ENCODE peak calls at places on chromosome 1, in nine cellular contexts. One of them, this sample, is unnamed.
A peak's percentile ranks its signal among the peaks of the same experiment; 100 is the strongest.

GRCh38 chr1:23865543-23865930 is 2.6 kb downstream of the FUCA1 start:
- DNase-seq in cardiac fibroblast: peak; percentile 49
- DNase-seq in endothelial cell: no peak
- DNase-seq in CD8-positive, alpha-beta T cell: no peak
- DNase-seq in spleen: no peak
- DNase-seq in AG09319: peak; percentile 1
- DNase-seq in prostate gland: peak; percentile 7
- DNase-seq in fibroblast of mammary gland: peak; percentile 28
- DNase-seq in body of pancreas: peak; percentile 58
- DNase-seq in this sample: no peak

GRCh38 chr1:151693057-151693651 is 23.4 kb downstream of the CELF3 start:
- DNase-seq in cardiac fibroblast: peak; percentile 56
- DNase-seq in endothelial cell: no peak
- DNase-seq in CD8-positive, alpha-beta T cell: no peak
- DNase-seq in spleen: no peak
- DNase-seq in AG09319: no peak
- DNase-seq in prostate gland: no peak
- DNase-seq in fibroblast of mammary gland: peak; percentile 44
- DNase-seq in body of pancreas: no peak
- DNase-seq in this sample: no peak

GRCh38 chr1:117210386-117210785 is 341 bp downstream of the VTCN1 start:
- DNase-seq in cardiac fibroblast: no peak
- DNase-seq in endothelial cell: no peak
- DNase-seq in CD8-positive, alpha-beta T cell: no peak
- DNase-seq in spleen: no peak
- DNase-seq in AG09319: no peak
- DNase-seq in prostate gland: no peak
- DNase-seq in fibroblast of mammary gland: no peak
- DNase-seq in body of pancreas: peak; percentile 11
- DNase-seq in this sample: no peak

GRCh38 chr1:54001620-54002019 is 16.4 kb downstream of the LDLRAD1 start:
- DNase-seq in cardiac fibroblast: no peak
- DNase-seq in endothelial cell: no peak
- DNase-seq in CD8-positive, alpha-beta T cell: no peak
- DNase-seq in spleen: no peak
- DNase-seq in AG09319: no peak
- DNase-seq in prostate gland: peak; percentile 61
- DNase-seq in fibroblast of mammary gland: no peak
- DNase-seq in body of pancreas: no peak
- DNase-seq in this sample: no peak

GRCh38 chr1:153688736-153689328 is 10.3 kb downstream of the NPR1 start:
- DNase-seq in cardiac fibroblast: no peak
- DNase-seq in endothelial cell: no peak
- DNase-seq in CD8-positive, alpha-beta T cell: no peak
- DNase-seq in spleen: no peak
- DNase-seq in AG09319: no peak
- DNase-seq in prostate gland: no peak
- DNase-seq in fibroblast of mammary gland: no peak
- DNase-seq in body of pancreas: no peak
- DNase-seq in this sample: no peak

GRCh38 chr1:184223216-184223615 is 163.6 kb upstream of the C1orf21 start:
- DNase-seq in cardiac fibroblast: no peak
- DNase-seq in endothelial cell: no peak
- DNase-seq in CD8-positive, alpha-beta T cell: no peak
- DNase-seq in spleen: no peak
- DNase-seq in AG09319: no peak
- DNase-seq in prostate gland: no peak
- DNase-seq in fibroblast of mammary gland: no peak
- DNase-seq in body of pancreas: no peak
- DNase-seq in this sample: no peak

GRCh38 chr1:203480525-203481084 is 5.0 kb downstream of the PRELP start:
- DNase-seq in cardiac fibroblast: peak; percentile 68
- DNase-seq in endothelial cell: no peak
- DNase-seq in CD8-positive, alpha-beta T cell: peak; percentile 51
- DNase-seq in spleen: peak; percentile 76
- DNase-seq in AG09319: peak; percentile 85
- DNase-seq in prostate gland: peak; percentile 39
- DNase-seq in fibroblast of mammary gland: peak; percentile 79
- DNase-seq in body of pancreas: peak; percentile 56
- DNase-seq in this sample: no peak

GRCh38 chr1:40699787-40700186 is 8.3 kb downstream of the NFYC start:
- DNase-seq in cardiac fibroblast: peak; percentile 20
- DNase-seq in endothelial cell: no peak
- DNase-seq in CD8-positive, alpha-beta T cell: no peak
- DNase-seq in spleen: no peak
- DNase-seq in AG09319: no peak
- DNase-seq in prostate gland: no peak
- DNase-seq in fibroblast of mammary gland: no peak
- DNase-seq in body of pancreas: no peak
- DNase-seq in this sample: no peak

GRCh38 chr1:93669369-93669768 is 12.3 kb downstream of the BCAR3 start:
- DNase-seq in cardiac fibroblast: peak; percentile 40
- DNase-seq in endothelial cell: peak; percentile 26
- DNase-seq in CD8-positive, alpha-beta T cell: no peak
- DNase-seq in spleen: no peak
- DNase-seq in AG09319: no peak
- DNase-seq in prostate gland: no peak
- DNase-seq in fibroblast of mammary gland: no peak
- DNase-seq in body of pancreas: no peak
- DNase-seq in this sample: no peak

DNA sequence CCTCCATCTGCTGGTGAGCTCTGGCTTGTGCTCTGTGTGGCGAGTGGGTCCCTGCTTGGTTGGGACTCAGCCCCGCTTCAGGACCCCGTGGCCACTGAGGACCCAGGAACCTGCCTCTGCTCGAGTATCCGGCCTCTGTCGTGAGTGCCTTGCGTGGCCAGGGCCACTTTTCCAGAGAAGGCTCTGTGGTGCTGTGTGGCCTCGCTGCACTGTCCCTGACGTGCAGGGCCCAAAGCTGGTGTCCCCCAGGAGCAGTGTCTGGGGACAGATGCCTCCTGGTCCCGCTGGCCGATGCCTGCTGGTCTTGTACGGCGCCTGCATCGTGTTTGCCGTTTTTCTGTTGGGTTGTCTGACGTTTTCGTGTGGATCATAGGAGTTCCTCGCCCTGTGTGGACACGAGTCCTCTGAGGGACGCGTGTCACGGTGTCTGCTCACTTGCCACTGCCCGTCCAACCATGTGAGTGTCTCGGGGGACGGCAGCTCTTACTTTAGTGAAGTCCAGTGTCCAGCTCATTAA is 7.3 kb downstream of the MIB2 start:
- DNase-seq in cardiac fibroblast: no peak
- DNase-seq in endothelial cell: no peak
- DNase-seq in CD8-positive, alpha-beta T cell: no peak
- DNase-seq in spleen: peak; percentile 74
- DNase-seq in AG09319: no peak
- DNase-seq in prostate gland: no peak
- DNase-seq in fibroblast of mammary gland: no peak
- DNase-seq in body of pancreas: no peak
- DNase-seq in this sample: no peak
- TF ChIP-seq CTCF in cardiac fibroblast: no peak
- TF ChIP-seq CTCF in endothelial cell: no peak
- TF ChIP-seq CTCF in CD8-positive, alpha-beta T cell: no peak
- TF ChIP-seq CTCF in spleen: no peak
- TF ChIP-seq CTCF in AG09319: no peak
- TF ChIP-seq CTCF in prostate gland: no peak
- TF ChIP-seq CTCF in fibroblast of mammary gland: no peak
- TF ChIP-seq CTCF in body of pancreas: no peak
- TF ChIP-seq CTCF in this sample: no peak

DNA sequence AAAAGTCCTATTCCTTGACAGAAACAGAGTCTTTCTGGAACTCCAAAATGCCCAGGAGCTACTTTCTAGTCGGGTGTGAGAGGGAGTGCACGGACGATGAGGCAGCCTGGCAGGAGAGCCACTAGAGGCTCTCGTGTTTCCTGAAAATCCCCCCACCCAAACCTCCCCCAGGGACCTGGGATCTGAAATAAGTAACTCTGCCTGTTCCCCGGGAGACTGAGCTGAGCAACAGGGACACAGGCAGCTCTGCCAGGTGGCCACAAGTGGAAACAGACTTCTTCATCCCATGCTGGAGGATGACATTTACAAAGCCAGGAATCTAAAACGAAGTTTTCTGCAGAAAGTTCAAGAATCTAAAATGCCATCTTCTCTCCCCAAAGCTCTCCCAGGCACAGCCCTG is 77.1 kb downstream of the ITPKB start:
- DNase-seq in cardiac fibroblast: no peak
- DNase-seq in endothelial cell: peak; percentile 31
- DNase-seq in CD8-positive, alpha-beta T cell: no peak
- DNase-seq in spleen: peak; percentile 66
- DNase-seq in AG09319: no peak
- DNase-seq in prostate gland: no peak
- DNase-seq in fibroblast of mammary gland: peak; percentile 47
- DNase-seq in body of pancreas: no peak
- DNase-seq in this sample: no peak
- TF ChIP-seq CTCF in cardiac fibroblast: no peak
- TF ChIP-seq CTCF in endothelial cell: no peak
- TF ChIP-seq CTCF in CD8-positive, alpha-beta T cell: no peak
- TF ChIP-seq CTCF in spleen: no peak
- TF ChIP-seq CTCF in AG09319: no peak
- TF ChIP-seq CTCF in prostate gland: no peak
- TF ChIP-seq CTCF in fibroblast of mammary gland: no peak
- TF ChIP-seq CTCF in body of pancreas: no peak
- TF ChIP-seq CTCF in this sample: no peak

GRCh38 chr1:36528361-36529349 is 45.9 kb upstream of the CSF3R start:
- DNase-seq in cardiac fibroblast: no peak
- DNase-seq in endothelial cell: no peak
- DNase-seq in CD8-positive, alpha-beta T cell: no peak
- DNase-seq in spleen: peak; percentile 56
- DNase-seq in AG09319: no peak
- DNase-seq in prostate gland: no peak
- DNase-seq in fibroblast of mammary gland: no peak
- DNase-seq in body of pancreas: no peak
- DNase-seq in this sample: peak; percentile 57
- TF ChIP-seq CTCF in cardiac fibroblast: no peak
- TF ChIP-seq CTCF in endothelial cell: no peak
- TF ChIP-seq CTCF in CD8-positive, alpha-beta T cell: no peak
- TF ChIP-seq CTCF in spleen: no peak
- TF ChIP-seq CTCF in AG09319: no peak
- TF ChIP-seq CTCF in prostate gland: no peak
- TF ChIP-seq CTCF in fibroblast of mammary gland: peak; percentile 4
- TF ChIP-seq CTCF in body of pancreas: no peak
- TF ChIP-seq CTCF in this sample: no peak

GRCh38 chr1:173024543-173024942 is 26.2 kb downstream of the TNFSF18 start:
- DNase-seq in cardiac fibroblast: no peak
- DNase-seq in endothelial cell: no peak
- DNase-seq in CD8-positive, alpha-beta T cell: no peak
- DNase-seq in spleen: no peak
- DNase-seq in AG09319: no peak
- DNase-seq in prostate gland: no peak
- DNase-seq in fibroblast of mammary gland: no peak
- DNase-seq in body of pancreas: no peak
- DNase-seq in this sample: no peak

GRCh38 chr1:173016409-173016808 is 34.3 kb downstream of the TNFSF18 start:
- DNase-seq in cardiac fibroblast: no peak
- DNase-seq in endothelial cell: no peak
- DNase-seq in CD8-positive, alpha-beta T cell: no peak
- DNase-seq in spleen: no peak
- DNase-seq in AG09319: no peak
- DNase-seq in prostate gland: no peak
- DNase-seq in fibroblast of mammary gland: no peak
- DNase-seq in body of pancreas: no peak
- DNase-seq in this sample: no peak

GRCh38 chr1:173017792-173018191 is 32.9 kb downstream of the TNFSF18 start:
- DNase-seq in cardiac fibroblast: no peak
- DNase-seq in endothelial cell: no peak
- DNase-seq in CD8-positive, alpha-beta T cell: no peak
- DNase-seq in spleen: no peak
- DNase-seq in AG09319: no peak
- DNase-seq in prostate gland: no peak
- DNase-seq in fibroblast of mammary gland: no peak
- DNase-seq in body of pancreas: no peak
- DNase-seq in this sample: no peak

GRCh38 chr1:173023343-173023742 is 27.4 kb downstream of the TNFSF18 start:
- DNase-seq in cardiac fibroblast: peak; percentile 54
- DNase-seq in endothelial cell: no peak
- DNase-seq in CD8-positive, alpha-beta T cell: no peak
- DNase-seq in spleen: no peak
- DNase-seq in AG09319: no peak
- DNase-seq in prostate gland: no peak
- DNase-seq in fibroblast of mammary gland: peak; percentile 27
- DNase-seq in body of pancreas: no peak
- DNase-seq in this sample: no peak

DNA sequence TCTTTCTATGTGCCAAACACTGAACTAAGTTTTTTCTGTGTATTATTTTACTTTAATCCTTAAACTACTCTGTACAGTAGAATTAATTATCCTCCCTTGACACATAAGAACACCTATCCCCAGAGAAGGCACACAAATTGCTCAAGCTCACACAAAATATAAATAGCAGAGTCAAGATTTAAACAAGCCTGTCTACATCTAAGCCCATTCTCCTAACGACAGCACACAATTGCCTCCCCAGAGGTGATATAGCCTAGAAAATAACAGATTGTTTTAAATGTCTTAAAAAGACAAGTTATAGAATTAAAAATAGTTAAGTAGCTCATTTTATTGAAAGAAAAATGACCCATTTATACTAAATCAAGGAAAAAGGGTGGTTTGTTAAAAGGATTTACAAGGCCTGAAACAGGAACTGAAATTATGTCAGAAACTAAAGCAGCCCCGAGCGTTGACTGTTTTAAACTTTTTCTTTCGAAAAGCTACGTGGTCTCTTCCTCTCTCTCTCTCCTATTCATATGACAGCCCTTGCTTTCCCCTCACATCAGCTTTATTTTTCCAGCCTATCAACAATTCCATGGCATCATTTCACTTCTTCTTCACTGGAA is 30.5 kb downstream of the TNFSF18 start:
- DNase-seq in cardiac fibroblast: no peak
- DNase-seq in endothelial cell: no peak
- DNase-seq in CD8-positive, alpha-beta T cell: no peak
- DNase-seq in spleen: no peak
- DNase-seq in AG09319: no peak
- DNase-seq in prostate gland: no peak
- DNase-seq in fibroblast of mammary gland: no peak
- DNase-seq in body of pancreas: peak; percentile 5
- DNase-seq in this sample: no peak
- TF ChIP-seq CTCF in cardiac fibroblast: no peak
- TF ChIP-seq CTCF in endothelial cell: no peak
- TF ChIP-seq CTCF in CD8-positive, alpha-beta T cell: no peak
- TF ChIP-seq CTCF in spleen: no peak
- TF ChIP-seq CTCF in AG09319: no peak
- TF ChIP-seq CTCF in prostate gland: no peak
- TF ChIP-seq CTCF in fibroblast of mammary gland: no peak
- TF ChIP-seq CTCF in body of pancreas: no peak
- TF ChIP-seq CTCF in this sample: no peak

GRCh38 chr1:27496604-27497155 is 6.7 kb upstream of the WASF2 start:
- DNase-seq in cardiac fibroblast: peak; percentile 58
- DNase-seq in endothelial cell: peak; percentile 26
- DNase-seq in CD8-positive, alpha-beta T cell: no peak
- DNase-seq in spleen: no peak
- DNase-seq in AG09319: no peak
- DNase-seq in prostate gland: no peak
- DNase-seq in fibroblast of mammary gland: peak; percentile 52
- DNase-seq in body of pancreas: no peak
- DNase-seq in this sample: no peak
- TF ChIP-seq CTCF in cardiac fibroblast: peak; percentile 26
- TF ChIP-seq CTCF in endothelial cell: no peak
- TF ChIP-seq CTCF in CD8-positive, alpha-beta T cell: no peak
- TF ChIP-seq CTCF in spleen: no peak
- TF ChIP-seq CTCF in AG09319: peak; percentile 35
- TF ChIP-seq CTCF in prostate gland: no peak
- TF ChIP-seq CTCF in fibroblast of mammary gland: peak; percentile 39
- TF ChIP-seq CTCF in body of pancreas: no peak
- TF ChIP-seq CTCF in this sample: peak; percentile 62

GRCh38 chr1:59992040-59992820 is 65.7 kb upstream of the CYP2J2 start:
- DNase-seq in cardiac fibroblast: no peak
- DNase-seq in endothelial cell: no peak
- DNase-seq in CD8-positive, alpha-beta T cell: no peak
- DNase-seq in spleen: no peak
- DNase-seq in AG09319: no peak
- DNase-seq in prostate gland: no peak
- DNase-seq in fibroblast of mammary gland: no peak
- DNase-seq in body of pancreas: no peak
- DNase-seq in this sample: no peak
- TF ChIP-seq CTCF in cardiac fibroblast: no peak
- TF ChIP-seq CTCF in endothelial cell: no peak
- TF ChIP-seq CTCF in CD8-positive, alpha-beta T cell: no peak
- TF ChIP-seq CTCF in spleen: no peak
- TF ChIP-seq CTCF in AG09319: no peak
- TF ChIP-seq CTCF in prostate gland: no peak
- TF ChIP-seq CTCF in fibroblast of mammary gland: no peak
- TF ChIP-seq CTCF in body of pancreas: no peak
- TF ChIP-seq CTCF in this sample: no peak